ENCODE peak calls at places on chromosomes 1 and 21, in five cellular contexts. J is HepG2, W is K562, Y is H1, P is GM12878. M is an unnamed sample.

GRCh38 chr21:46011267-46011967 is 29.8 kb downstream of the COL6A1 start:
- DNase-seq in P (no peak), Y (no peak), J (no peak), W (no peak), M (no peak)

GRCh38 chr1:157154940-157155514 is 16.8 kb upstream of the ETV3 start:
- DNase-seq in P (no peak), Y (no peak), W (peak; percentile 90), J (peak; percentile 72), M (peak; percentile 24)

GRCh38 chr1:1299686-1300351 is 7.9 kb downstream of the ACAP3 start:
- DNase-seq in P (no peak), J (no peak), W (peak; percentile 59), Y (no peak), M (peak; percentile 78)

GRCh38 chr1:24903011-24903461 is 27.0 kb downstream of the RUNX3 start:
- DNase-seq in W (no peak), J (no peak), Y (peak; percentile 39), P (no peak), M (no peak)

GRCh38 chr1:46991083-46991923 is 32.2 kb upstream of the CYP4X1 start:
- DNase-seq in P (no peak), W (peak; percentile 25), Y (no peak), J (peak; percentile 33), M (peak; percentile 76)

GRCh38 chr1:170145691-170146676 is at the start of gene NTMT2:
- DNase-seq in Y (peak; percentile 83), W (no peak), J (peak; percentile 1), P (no peak), M (peak; percentile 84)

GRCh38 chr1:90879281-90879680 is 142.6 kb downstream of the ZNF644 start:
- DNase-seq in P (no peak), Y (no peak), W (peak; percentile 12), J (no peak), M (peak; percentile 35)

GRCh38 chr1:41361495-41362356 is 492 bp downstream of the FOXO6 start:
- DNase-seq in Y (peak; percentile 74), J (no peak), W (peak; percentile 45), P (no peak), M (peak; percentile 56)

GRCh38 chr1:207619833-207620572 is 24.9 kb upstream of the CR1L start:
- DNase-seq in J (peak; percentile 35), Y (no peak), P (no peak), W (peak; percentile 77), M (peak; percentile 88)

GRCh38 chr1:153260473-153260979 is 1.0 kb downstream of the LORICRIN start:
- DNase-seq in W (no peak), P (no peak), J (no peak), Y (no peak), M (no peak)

GRCh38 chr1:210195635-210196160 is 36.9 kb upstream of the SERTAD4 start:
- DNase-seq in Y (no peak), P (no peak), J (no peak), W (no peak), M (no peak)

GRCh38 chr1:41658444-41659158 is 174.1 kb upstream of the EDN2 start:
- DNase-seq in Y (no peak), J (no peak), W (no peak), P (no peak), M (no peak)

GRCh38 chr1:24830680-24831272 is 85.5 kb downstream of the CLIC4 start:
- DNase-seq in W (peak; percentile 68), P (no peak), J (peak; percentile 62), Y (no peak), M (peak; percentile 82)

GRCh38 chr1:89706700-89707012 is 73.7 kb downstream of the LRRC8C start:
- DNase-seq in Y (no peak), P (no peak), W (no peak), J (no peak), M (peak; percentile 5)

GRCh38 chr1:211628446-211628845 is 47.0 kb downstream of the NEK2 start:
- DNase-seq in J (no peak), P (no peak), Y (no peak), W (no peak), M (no peak)

GRCh38 chr1:211623510-211623909 is 44.5 kb upstream of the SLC30A1 start:
- DNase-seq in W (peak; percentile 57), P (no peak), J (no peak), Y (no peak), M (no peak)

GRCh38 chr1:211627259-211627658 is 48.2 kb downstream of the NEK2 start:
- DNase-seq in P (no peak), J (no peak), Y (no peak), W (no peak), M (no peak)

GRCh38 chr1:211621471-211622198 is 42.7 kb upstream of the SLC30A1 start:
- DNase-seq in P (no peak), W (no peak), J (no peak), Y (no peak), M (no peak)

GRCh38 chr1:211625040-211625439 is 46.1 kb upstream of the SLC30A1 start:
- DNase-seq in Y (no peak), W (peak; percentile 68), J (peak; percentile 76), P (no peak), M (peak; percentile 24)
- TF ChIP-seq CTCF in Y (peak; percentile 24), W (peak; percentile 64), J (peak; percentile 85), P (peak; percentile 35), M (peak; percentile 9)

GRCh38 chr1:241883159-241883558 is 35.2 kb downstream of the EXO1 start:
- DNase-seq in Y (no peak), J (no peak), W (no peak), P (no peak), M (no peak)
- TF ChIP-seq CREB1 in Y (no peak), J (no peak), W (no peak), P (no peak), M (no peak)

GRCh38 chr1:213688655-213689054 is 299.1 kb upstream of the PROX1 start:
- DNase-seq in W (no peak), P (no peak), J (no peak), Y (no peak), M (no peak)

GRCh38 chr1:213686003-213686582 is 301.7 kb upstream of the PROX1 start:
- DNase-seq in Y (no peak), P (no peak), J (no peak), W (no peak), M (no peak)

GRCh38 chr1:213687802-213688201 is 300.0 kb upstream of the PROX1 start:
- DNase-seq in W (no peak), Y (no peak), J (no peak), P (no peak), M (no peak)

GRCh38 chr1:213689260-213689659 is 298.5 kb upstream of the PROX1 start:
- DNase-seq in W (no peak), Y (no peak), J (no peak), P (no peak), M (no peak)

GRCh38 chr1:213686983-213687382 is 300.8 kb upstream of the PROX1 start:
- DNase-seq in J (no peak), Y (no peak), P (no peak), W (no peak), M (no peak)
- H3K4me2 ChIP-seq in J (no peak overlapping the region), Y (no peak overlapping the region), P (no peak overlapping the region), W (no peak overlapping the region), M (no peak overlapping the region)

GRCh38 chr1:18819211-18819610 is 40.2 kb downstream of the TAS1R2 start:
- DNase-seq in P (no peak), Y (no peak), W (no peak), J (no peak), M (no peak)

GRCh38 chr1:18819986-18820790 is 39.3 kb downstream of the TAS1R2 start:
- DNase-seq in W (no peak), J (no peak), Y (no peak), P (no peak), M (no peak)

GRCh38 chr1:18817316-18817715 is 42.1 kb downstream of the TAS1R2 start:
- DNase-seq in P (no peak), J (no peak), Y (no peak), W (no peak), M (no peak)

GRCh38 chr1:18816808-18817207 is 42.7 kb downstream of the TAS1R2 start:
- DNase-seq in J (no peak), W (no peak), Y (no peak), P (no peak), M (no peak)

GRCh38 chr1:18818036-18818435 is 41.4 kb downstream of the TAS1R2 start:
- DNase-seq in Y (no peak), P (no peak), J (no peak), W (no peak), M (no peak)
- TF ChIP-seq CTCF in Y (no peak), P (no peak), J (no peak), W (no peak), M (no peak)

DNA sequence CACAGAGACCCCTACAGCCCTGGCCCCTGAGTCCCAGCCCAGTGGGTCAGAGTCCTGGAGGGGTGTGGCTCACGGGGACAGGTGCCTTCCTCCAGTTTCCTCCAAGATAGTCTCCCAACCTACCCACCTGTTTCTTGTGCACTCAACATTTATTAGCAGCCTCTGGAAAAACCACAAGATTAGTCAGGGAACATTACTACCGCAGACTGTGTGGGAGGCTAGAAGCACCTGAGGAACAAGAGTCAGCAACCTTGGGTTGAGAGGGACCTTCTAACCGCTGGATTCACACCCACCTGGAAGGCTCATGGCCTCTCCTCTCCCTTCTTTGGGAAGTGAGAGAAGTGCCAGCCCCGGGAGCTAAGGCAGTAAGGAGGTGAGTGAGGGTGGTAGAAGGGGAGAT is 22.5 kb upstream of the IKBKE start:
- DNase-seq in Y (no peak), J (no peak), W (no peak), P (no peak), M (no peak)
- TF ChIP-seq CREB1 in Y (no peak), J (no peak), W (no peak), P (no peak), M (no peak)

DNA sequence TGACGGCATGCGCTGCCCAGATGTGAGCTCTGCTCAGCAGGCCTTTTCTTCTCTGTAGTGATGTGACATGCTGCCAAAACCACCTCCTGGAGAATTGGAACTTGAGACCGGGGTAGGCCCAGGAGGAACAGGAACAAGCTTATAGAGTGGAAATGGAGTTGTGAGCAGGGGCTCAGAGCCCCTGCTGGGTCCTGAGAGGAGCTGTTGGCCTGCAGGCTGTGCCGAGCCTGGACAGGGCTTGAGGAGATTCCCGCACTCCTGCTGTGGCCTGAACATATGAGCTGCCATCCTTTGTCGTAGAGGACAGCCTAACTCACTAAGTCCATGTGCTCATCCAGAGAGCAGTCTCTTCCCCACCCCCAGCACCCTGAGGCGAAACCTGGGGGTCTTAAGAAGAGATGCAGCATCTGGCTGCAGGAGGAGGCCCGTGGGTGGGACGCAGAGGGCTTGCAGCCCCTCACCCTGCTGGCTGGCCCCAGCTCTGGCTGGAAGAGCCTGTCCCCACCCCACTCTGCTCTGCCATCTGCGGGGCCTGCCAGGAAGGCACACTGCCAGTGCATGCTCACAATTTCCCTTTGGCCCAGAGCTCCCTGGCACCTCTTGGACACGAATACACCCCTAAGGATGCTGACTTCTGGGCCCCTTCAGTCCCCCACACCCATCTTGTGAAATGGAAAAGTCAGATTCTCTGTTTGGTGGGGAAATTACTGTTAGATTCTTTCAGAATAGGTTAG is 42.5 kb downstream of the PTPRF start:
- DNase-seq in W (no peak), Y (no peak), P (no peak), J (no peak), M (no peak)
- H3K4me2 ChIP-seq in W (no peak overlapping the region), Y (no peak overlapping the region), P (no peak overlapping the region), J (no peak overlapping the region), M (no peak overlapping the region)

DNA sequence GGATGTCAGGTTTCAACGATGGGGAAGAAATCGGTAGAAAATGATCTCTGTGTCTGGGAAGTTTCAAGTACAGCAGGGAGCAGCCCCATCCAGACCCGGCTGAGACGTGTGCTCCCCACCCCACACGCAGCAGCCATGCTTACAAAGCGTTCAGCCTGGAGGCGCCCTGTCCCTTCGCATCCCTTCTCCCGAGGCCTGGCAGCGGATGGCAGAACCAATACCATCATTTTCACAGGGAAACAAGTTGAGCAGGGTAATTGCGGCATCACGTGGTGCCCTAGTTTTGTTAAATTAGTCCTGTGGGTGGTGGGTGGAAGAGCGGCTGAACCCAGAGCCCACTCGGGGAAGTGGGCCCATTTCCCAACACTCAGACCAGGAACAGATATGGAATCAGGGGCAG is 23.9 kb downstream of the KCNAB2 start:
- DNase-seq in Y (no peak), W (no peak), P (no peak), J (no peak), M (no peak)
- TF ChIP-seq CTCF in Y (no peak), W (no peak), P (no peak), J (no peak), M (no peak)

M was measured in GM23338.